ENCODE peak calls at places on chromosomes 13 and 19, in six cellular contexts. One of them, this sample, is unnamed.

GRCh38 chr13:75226755-75227435 is 255.1 kb downstream of the TBC1D4 start:
- DNase-seq in brain microvascular endothelial cell: peak; percentile 82
- DNase-seq in fibroblast of mammary gland: peak; percentile 95
- DNase-seq in foreskin fibroblast: peak; percentile 82
- DNase-seq in left lung: no peak
- DNase-seq in endothelial cell: no peak
- DNase-seq in this sample: no peak

GRCh38 chr19:2546128-2547032 is 70.5 kb downstream of the GADD45B start:
- DNase-seq in brain microvascular endothelial cell: peak; percentile 62
- DNase-seq in left lung: peak; percentile 92
- DNase-seq in foreskin fibroblast: no peak
- DNase-seq in fibroblast of mammary gland: peak; percentile 19
- DNase-seq in endothelial cell: no peak
- DNase-seq in this sample: no peak

GRCh38 chr13:113840541-113841354 is 23.1 kb downstream of the GAS6 start:
- DNase-seq in brain microvascular endothelial cell: no peak
- DNase-seq in endothelial cell: no peak
- DNase-seq in fibroblast of mammary gland: no peak
- DNase-seq in foreskin fibroblast: no peak
- DNase-seq in left lung: peak; percentile 77
- DNase-seq in this sample: no peak

GRCh38 chr13:51523082-51523518 is 61.2 kb upstream of the WDFY2 start:
- DNase-seq in left lung: no peak
- DNase-seq in endothelial cell: no peak
- DNase-seq in fibroblast of mammary gland: peak; percentile 88
- DNase-seq in foreskin fibroblast: peak; percentile 51
- DNase-seq in brain microvascular endothelial cell: no peak
- DNase-seq in this sample: peak; percentile 66

GRCh38 chr19:4730740-4731171 is 7.1 kb upstream of the DPP9 start:
- DNase-seq in brain microvascular endothelial cell: no peak
- DNase-seq in fibroblast of mammary gland: no peak
- DNase-seq in foreskin fibroblast: no peak
- DNase-seq in endothelial cell: peak; percentile 59
- DNase-seq in left lung: no peak
- DNase-seq in this sample: peak; percentile 54

GRCh38 chr13:26562538-26562890 is 5.0 kb downstream of the WASF3 start:
- DNase-seq in foreskin fibroblast: no peak
- DNase-seq in left lung: no peak
- DNase-seq in fibroblast of mammary gland: peak; percentile 36
- DNase-seq in endothelial cell: no peak
- DNase-seq in brain microvascular endothelial cell: no peak
- DNase-seq in this sample: no peak

GRCh38 chr19:28319208-28319607 is 893.7 kb downstream of the UQCRFS1 start:
- DNase-seq in brain microvascular endothelial cell: no peak
- DNase-seq in fibroblast of mammary gland: no peak
- DNase-seq in endothelial cell: no peak
- DNase-seq in left lung: no peak
- DNase-seq in foreskin fibroblast: no peak
- DNase-seq in this sample: no peak

GRCh38 chr13:106242554-106242953 is 292.9 kb downstream of the EFNB2 start:
- DNase-seq in left lung: no peak
- DNase-seq in foreskin fibroblast: no peak
- DNase-seq in endothelial cell: no peak
- DNase-seq in brain microvascular endothelial cell: no peak
- DNase-seq in fibroblast of mammary gland: no peak
- DNase-seq in this sample: no peak

GRCh38 chr13:105972306-105972721 is 563.1 kb downstream of the EFNB2 start:
- DNase-seq in endothelial cell: no peak
- DNase-seq in fibroblast of mammary gland: no peak
- DNase-seq in brain microvascular endothelial cell: no peak
- DNase-seq in foreskin fibroblast: no peak
- DNase-seq in left lung: no peak
- DNase-seq in this sample: no peak

GRCh38 chr13:51590966-51591627 is 6.8 kb downstream of the WDFY2 start:
- DNase-seq in fibroblast of mammary gland: peak; percentile 98
- DNase-seq in brain microvascular endothelial cell: peak; percentile 80
- DNase-seq in foreskin fibroblast: peak; percentile 96
- DNase-seq in left lung: no peak
- DNase-seq in endothelial cell: no peak
- DNase-seq in this sample: no peak

GRCh38 chr19:15431396-15432017 is 12.7 kb upstream of the AKAP8L start:
- DNase-seq in foreskin fibroblast: no peak
- DNase-seq in endothelial cell: no peak
- DNase-seq in left lung: no peak
- DNase-seq in fibroblast of mammary gland: no peak
- DNase-seq in brain microvascular endothelial cell: no peak
- DNase-seq in this sample: no peak

GRCh38 chr19:17580470-17581000 is 25.1 kb downstream of the COLGALT1 start:
- DNase-seq in fibroblast of mammary gland: no peak
- DNase-seq in endothelial cell: no peak
- DNase-seq in left lung: no peak
- DNase-seq in foreskin fibroblast: no peak
- DNase-seq in brain microvascular endothelial cell: no peak
- DNase-seq in this sample: no peak
- TF ChIP-seq CTCF in fibroblast of mammary gland: peak; percentile 5
- TF ChIP-seq CTCF in endothelial cell: peak; percentile 18
- TF ChIP-seq CTCF in left lung: no peak
- TF ChIP-seq CTCF in foreskin fibroblast: no peak
- TF ChIP-seq CTCF in brain microvascular endothelial cell: peak; percentile 35
- TF ChIP-seq CTCF in this sample: no peak

GRCh38 chr13:112835344-112835743 is 133.7 kb upstream of the MCF2L start:
- DNase-seq in brain microvascular endothelial cell: no peak
- DNase-seq in endothelial cell: no peak
- DNase-seq in fibroblast of mammary gland: no peak
- DNase-seq in left lung: no peak
- DNase-seq in foreskin fibroblast: no peak
- DNase-seq in this sample: no peak

GRCh38 chr13:112831801-112832200 is 137.2 kb upstream of the MCF2L start:
- DNase-seq in fibroblast of mammary gland: no peak
- DNase-seq in left lung: no peak
- DNase-seq in foreskin fibroblast: no peak
- DNase-seq in brain microvascular endothelial cell: no peak
- DNase-seq in endothelial cell: no peak
- DNase-seq in this sample: no peak

GRCh38 chr13:112831196-112831595 is 137.8 kb upstream of the MCF2L start:
- DNase-seq in left lung: no peak
- DNase-seq in fibroblast of mammary gland: no peak
- DNase-seq in foreskin fibroblast: no peak
- DNase-seq in brain microvascular endothelial cell: no peak
- DNase-seq in endothelial cell: no peak
- DNase-seq in this sample: no peak

GRCh38 chr13:112833551-112834257 is 135.3 kb upstream of the MCF2L start:
- DNase-seq in fibroblast of mammary gland: no peak
- DNase-seq in endothelial cell: no peak
- DNase-seq in left lung: no peak
- DNase-seq in brain microvascular endothelial cell: no peak
- DNase-seq in foreskin fibroblast: no peak
- DNase-seq in this sample: no peak

GRCh38 chr13:112832811-112833210 is 136.2 kb upstream of the MCF2L start:
- DNase-seq in endothelial cell: no peak
- DNase-seq in fibroblast of mammary gland: no peak
- DNase-seq in brain microvascular endothelial cell: no peak
- DNase-seq in foreskin fibroblast: no peak
- DNase-seq in left lung: no peak
- DNase-seq in this sample: no peak
- TF ChIP-seq CTCF in endothelial cell: no peak
- TF ChIP-seq CTCF in fibroblast of mammary gland: no peak
- TF ChIP-seq CTCF in brain microvascular endothelial cell: no peak
- TF ChIP-seq CTCF in foreskin fibroblast: no peak
- TF ChIP-seq CTCF in left lung: no peak
- TF ChIP-seq CTCF in this sample: no peak

GRCh38 chr13:98144501-98145350 is 1.8 kb downstream of the FARP1 start:
- DNase-seq in fibroblast of mammary gland: peak; percentile 49
- DNase-seq in foreskin fibroblast: peak; percentile 56
- DNase-seq in left lung: no peak
- DNase-seq in endothelial cell: peak; percentile 23
- DNase-seq in brain microvascular endothelial cell: no peak
- DNase-seq in this sample: peak; percentile 65
- TF ChIP-seq CTCF in fibroblast of mammary gland: peak; percentile 30
- TF ChIP-seq CTCF in foreskin fibroblast: peak; percentile 42
- TF ChIP-seq CTCF in left lung: no peak
- TF ChIP-seq CTCF in endothelial cell: no peak
- TF ChIP-seq CTCF in brain microvascular endothelial cell: peak; percentile 56
- TF ChIP-seq CTCF in this sample: peak; percentile 40

DNA sequence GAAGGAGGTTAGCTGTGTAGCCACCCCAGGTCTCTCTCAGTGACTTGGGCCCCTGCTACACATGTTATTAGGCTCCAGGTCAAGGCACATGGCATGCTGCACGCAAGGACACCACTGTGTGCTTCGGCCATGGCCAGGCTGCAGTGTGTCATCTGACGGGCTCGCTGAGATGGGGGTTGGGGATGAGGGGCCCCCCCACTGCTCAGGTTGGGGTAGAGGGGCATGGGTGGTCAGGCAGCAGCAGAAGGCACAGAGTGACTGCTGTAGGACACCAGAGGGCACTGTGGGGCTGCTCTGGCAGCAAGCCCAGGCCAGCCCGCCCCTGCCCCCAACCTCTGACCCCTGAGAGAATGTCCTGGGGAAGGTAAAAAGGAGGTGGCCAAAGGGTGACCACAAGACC is 32.2 kb upstream of the ISYNA1 start:
- DNase-seq in fibroblast of mammary gland: no peak
- DNase-seq in brain microvascular endothelial cell: no peak
- DNase-seq in endothelial cell: peak; percentile 44
- DNase-seq in foreskin fibroblast: no peak
- DNase-seq in left lung: peak; percentile 82
- DNase-seq in this sample: peak; percentile 50
- TF ChIP-seq CTCF in fibroblast of mammary gland: peak; percentile 49
- TF ChIP-seq CTCF in brain microvascular endothelial cell: peak; percentile 71
- TF ChIP-seq CTCF in endothelial cell: no peak
- TF ChIP-seq CTCF in foreskin fibroblast: peak; percentile 40
- TF ChIP-seq CTCF in left lung: peak; percentile 23
- TF ChIP-seq CTCF in this sample: peak; percentile 58

GRCh38 chr19:362683-363082 is 18.1 kb upstream of the MIER2 start:
- DNase-seq in fibroblast of mammary gland: no peak
- DNase-seq in brain microvascular endothelial cell: no peak
- DNase-seq in left lung: no peak
- DNase-seq in endothelial cell: no peak
- DNase-seq in foreskin fibroblast: no peak
- DNase-seq in this sample: no peak
- TF ChIP-seq CTCF in fibroblast of mammary gland: no peak
- TF ChIP-seq CTCF in brain microvascular endothelial cell: no peak
- TF ChIP-seq CTCF in left lung: no peak
- TF ChIP-seq CTCF in endothelial cell: no peak
- TF ChIP-seq CTCF in foreskin fibroblast: no peak
- TF ChIP-seq CTCF in this sample: no peak